ENCODE peak calls at places on chromosomes 6 and 20, in five cellular contexts. F is IMR-90, L is K562, V is endothelial cell of umbilical vein, H is A549. O is an unnamed sample.

GRCh38 chr6:31870385-31870921 is 7.8 kb upstream of the NEU1 start:
- DNase-seq in F (no peak), L (peak), V (no peak), H (no peak), O (peak)

GRCh38 chr20:2814587-2815051 is at the start of gene C20orf141:
- DNase-seq in F (peak), L (peak), V (peak), H (peak), O (peak)

GRCh38 chr6:123802697-123803455 is 789 bp upstream of the NKAIN2 start:
- DNase-seq in F (peak), L (peak), V (peak), H (peak), O (peak)

GRCh38 chr6:31771992-31772358 is 5.2 kb downstream of the VWA7 start:
- DNase-seq in F (peak), L (peak), V (no peak), H (no peak), O (no peak)

GRCh38 chr6:108781419-108782110 is 66.7 kb upstream of the ARMC2 start:
- DNase-seq in F (peak), L (no peak), V (no peak), H (no peak), O (no peak)

GRCh38 chr6:168181316-168181715 is 102.3 kb upstream of the FRMD1 start:
- DNase-seq in F (no peak), L (no peak), V (no peak), H (no peak), O (no peak)

GRCh38 chr20:31560900-31561598 is 44.0 kb upstream of the ID1 start:
- DNase-seq in F (peak), L (no peak), V (peak), H (peak), O (no peak)

GRCh38 chr6:112503210-112503609 is 156.1 kb downstream of the RFPL4B start:
- DNase-seq in F (no peak), L (no peak), V (peak), H (no peak), O (no peak)

GRCh38 chr6:93418448-93419303 is 683 bp downstream of the EPHA7 start:
- DNase-seq in F (no peak), L (no peak), V (peak), H (peak), O (no peak)

GRCh38 chr20:57053798-57054552 is 212.5 kb downstream of the BMP7 start:
- DNase-seq in F (no peak), L (no peak), V (no peak), H (no peak), O (no peak)

GRCh38 chr20:10603971-10604864 is 69.6 kb downstream of the JAG1 start:
- DNase-seq in F (peak), L (no peak), V (peak), H (peak), O (no peak)

GRCh38 chr20:9457055-9457454 is 57.3 kb upstream of the LAMP5 start:
- DNase-seq in F (no peak), L (no peak), V (no peak), H (no peak), O (no peak)

GRCh38 chr6:150126641-150127291 is 16.1 kb upstream of the PPP1R14C start:
- DNase-seq in F (no peak), L (no peak), V (no peak), H (no peak), O (no peak)

DNA sequence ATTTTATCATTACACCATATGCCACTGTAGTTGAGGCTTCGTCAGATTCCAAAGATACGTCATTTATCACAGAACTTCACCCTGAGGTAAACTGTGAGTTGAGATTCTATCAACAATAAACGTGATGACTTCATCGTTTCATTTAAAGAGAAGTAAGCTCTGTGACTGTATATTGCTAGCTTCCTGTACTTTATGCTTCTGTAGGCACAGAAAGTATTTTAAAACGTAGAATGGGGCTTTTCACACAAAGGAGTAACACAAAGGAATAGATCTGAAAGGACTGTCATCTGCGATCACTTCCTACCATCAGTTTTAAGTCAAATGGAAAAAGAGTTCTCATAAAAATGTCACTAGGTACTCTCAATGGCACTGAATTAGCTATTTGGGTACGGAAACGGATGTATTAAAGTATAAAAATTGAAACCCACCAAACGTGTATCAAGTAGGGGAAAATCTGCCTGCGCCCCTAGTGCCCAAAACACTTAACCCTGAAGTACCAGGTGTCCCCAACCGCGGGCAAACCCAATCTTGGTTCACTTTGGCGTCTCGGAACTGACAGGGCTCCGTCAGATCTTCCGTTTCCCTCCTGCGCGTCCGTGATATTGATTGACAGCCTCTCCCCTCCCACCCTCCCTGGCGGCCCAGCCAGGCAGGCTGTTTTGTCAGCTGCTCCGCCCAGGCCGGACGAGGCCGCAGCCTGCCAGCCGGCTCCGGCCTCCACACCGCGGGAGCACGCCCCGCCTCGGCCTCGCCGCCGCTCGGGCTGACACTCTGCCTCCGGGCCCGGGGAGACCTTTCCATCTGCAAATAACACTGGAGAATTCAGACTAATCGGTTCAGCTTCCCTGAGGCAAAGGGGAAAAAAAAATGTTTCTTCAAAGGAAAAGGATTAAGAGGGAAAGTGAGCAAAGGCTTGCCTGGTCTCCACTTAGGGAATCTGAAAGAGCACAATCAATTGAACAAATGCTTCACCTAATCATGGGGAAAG is 234.7 kb upstream of the MCHR2 start:
- DNase-seq in F (peak), L (peak), V (peak), H (peak), O (peak)
- H3K4me3 ChIP-seq in F (peak), L (peak), V (peak), H (peak), O (peak)

DNA sequence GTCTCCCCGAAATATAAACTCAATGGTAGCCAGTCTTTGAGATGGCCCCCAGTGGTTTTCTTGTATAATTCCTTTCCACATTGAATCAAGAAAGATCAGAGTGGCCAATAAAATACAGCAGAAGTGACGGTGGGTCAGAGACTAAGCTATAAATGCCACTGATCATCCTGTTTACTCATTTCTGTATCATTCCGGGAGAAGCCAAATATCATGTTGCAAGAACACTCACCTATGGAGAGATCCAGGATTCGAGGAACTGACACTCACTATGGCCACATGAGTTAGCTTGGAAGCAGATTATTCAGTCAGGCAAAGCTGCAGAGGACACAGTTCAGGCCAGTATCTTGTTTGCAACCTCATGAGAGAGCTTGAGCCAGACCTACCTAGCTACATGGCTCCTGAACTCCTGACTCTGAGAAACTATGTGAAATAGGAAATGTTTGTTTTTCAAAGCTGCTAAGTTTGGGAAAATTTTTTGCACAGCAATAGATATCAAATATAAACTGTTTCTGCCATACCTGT is 132.4 kb upstream of the ADGRF1 start:
- DNase-seq in F (no peak), L (no peak), V (no peak), H (no peak), O (no peak)
- TF ChIP-seq CTCF in F (no peak), L (no peak), V (no peak), H (no peak), O (no peak)

GRCh38 chr20:45407067-45407745 is 883 bp upstream of the DBNDD2 start:
- DNase-seq in F (no peak), L (peak), V (peak), H (no peak), O (no peak)
- TF ChIP-seq POLR2A in F (no peak), L (no peak), V (no peak), H (no peak), O (no peak)

GRCh38 chr6:169387809-169388383 is 134.2 kb upstream of the THBS2 start:
- DNase-seq in F (no peak), L (no peak), V (no peak), H (no peak), O (no peak)

GRCh38 chr6:169388767-169389166 is 135.1 kb upstream of the THBS2 start:
- DNase-seq in F (no peak), L (no peak), V (no peak), H (no peak), O (no peak)

GRCh38 chr6:169385237-169385880 is 131.7 kb upstream of the THBS2 start:
- DNase-seq in F (no peak), L (no peak), V (no peak), H (no peak), O (no peak)

GRCh38 chr6:169384291-169384690 is 130.6 kb upstream of the THBS2 start:
- DNase-seq in F (no peak), L (no peak), V (no peak), H (no peak), O (no peak)

GRCh38 chr6:169386431-169387057 is 132.9 kb upstream of the THBS2 start:
- DNase-seq in F (peak), L (no peak), V (no peak), H (no peak), O (no peak)
- H3K4me3 ChIP-seq in F (no peak), L (no peak), V (no peak), H (no peak), O (no peak)

DNA sequence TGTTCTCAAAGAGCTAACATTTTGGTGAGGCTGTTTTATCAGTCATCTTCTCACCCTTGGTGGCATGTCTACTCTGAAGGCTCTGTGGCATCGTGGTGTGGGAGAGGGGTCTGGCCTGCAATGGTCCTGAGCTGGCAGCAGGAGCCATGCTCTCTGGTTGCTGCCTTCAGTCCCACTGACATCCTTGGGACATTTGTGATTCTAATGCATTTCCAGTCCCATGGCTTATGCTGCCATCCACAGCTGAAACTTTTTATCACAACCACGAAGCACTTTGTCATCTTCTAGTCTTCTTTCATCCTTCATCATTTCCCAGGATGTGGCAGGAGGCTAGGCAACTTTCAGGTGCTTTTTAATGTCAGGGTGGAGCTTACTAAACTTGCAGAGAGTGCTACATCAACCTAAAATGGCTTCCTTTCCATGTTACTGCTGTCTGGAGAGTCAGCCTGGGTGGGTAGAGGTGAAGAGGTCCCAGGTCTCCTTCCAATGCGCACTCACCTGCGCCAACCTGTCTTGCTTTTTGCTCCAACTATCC is 77.1 kb downstream of the GPR63 start:
- DNase-seq in F (no peak), L (no peak), V (no peak), H (no peak), O (no peak)
- TF ChIP-seq CTCF in F (no peak), L (no peak), V (no peak), H (no peak), O (no peak)

GRCh38 chr20:32629813-32630212 is 43.9 kb downstream of the C20orf203 start:
- DNase-seq in F (no peak), L (no peak), V (no peak), H (no peak), O (no peak)

GRCh38 chr20:32631916-32632460 is 41.8 kb downstream of the C20orf203 start:
- DNase-seq in F (no peak), L (peak), V (no peak), H (no peak), O (no peak)

GRCh38 chr20:32626407-32626806 is 41.3 kb upstream of the NOL4L start:
- DNase-seq in F (no peak), L (no peak), V (no peak), H (no peak), O (no peak)

GRCh38 chr20:32626859-32627636 is 41.9 kb upstream of the NOL4L start:
- DNase-seq in F (no peak), L (no peak), V (no peak), H (no peak), O (peak)

DNA sequence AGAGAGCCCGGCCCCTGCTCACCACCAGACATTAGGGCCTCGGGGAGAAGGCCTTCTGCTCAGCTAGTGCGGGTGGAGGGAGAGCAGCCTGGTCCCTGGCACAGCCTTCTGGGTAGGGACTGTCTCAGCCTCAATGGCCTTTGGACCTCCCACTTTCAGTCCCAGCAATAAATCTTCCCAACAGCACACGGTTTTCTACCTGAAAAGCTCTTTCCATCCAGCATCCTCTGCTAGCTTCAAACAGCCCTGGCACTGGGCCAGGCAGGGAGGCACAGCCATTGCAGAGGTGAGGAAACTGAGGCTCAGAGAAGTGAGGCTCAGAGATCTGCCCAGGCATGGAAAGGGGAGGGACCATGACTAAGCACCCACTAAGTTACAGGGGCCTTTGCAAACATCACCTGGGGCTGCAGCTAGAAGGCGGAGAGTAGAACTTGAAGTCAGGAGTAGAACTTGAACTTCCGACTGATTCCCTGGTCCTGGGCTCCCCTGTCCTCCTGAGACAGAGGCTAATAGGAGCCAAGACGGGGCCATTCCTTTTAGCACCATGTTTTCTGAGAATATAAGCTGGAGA is 43.9 kb upstream of the NOL4L start:
- DNase-seq in F (no peak), L (peak), V (no peak), H (no peak), O (no peak)
- TF ChIP-seq POLR2A in F (no peak), L (no peak), V (no peak), H (no peak), O (no peak)

GRCh38 chr6:163759542-163759941 is 345.0 kb downstream of the QKI start:
- DNase-seq in F (peak), L (no peak), V (no peak), H (no peak), O (no peak)
- H3K4me3 ChIP-seq in F (no peak), L (no peak), V (no peak), H (no peak), O (no peak)